ENCODE peak calls at places on chromosome 1, in nine cellular contexts. T, D, G, R, N, C, X, A and O are unnamed samples.

GRCh38 chr1:242827538-242827937 is 303.0 kb upstream of the PLD5 start:
- DNase-seq in T (no peak), D (no peak), G (no peak), R (no peak), N (no peak), C (no peak), X (no peak), A (no peak), O (no peak)

GRCh38 chr1:231806623-231807470 is 180.3 kb downstream of the DISC1 start:
- DNase-seq in T (peak), D (peak), G (peak), R (peak), N (no peak), C (peak), X (peak), A (peak), O (peak)

GRCh38 chr1:44609412-44609767 is 64.9 kb downstream of the TMEM53 start:
- DNase-seq in T (peak), D (peak), G (peak), R (peak), N (no peak), C (no peak), X (no peak), A (no peak), O (peak)

GRCh38 chr1:85296980-85297379 is 20.5 kb upstream of the BCL10 start:
- DNase-seq in T (no peak), D (peak), G (no peak), R (no peak), N (no peak), C (no peak), X (no peak), A (no peak), O (no peak)

GRCh38 chr1:154417338-154417608 is 12.1 kb downstream of the IL6R start:
- DNase-seq in T (no peak), D (no peak), G (no peak), R (no peak), N (no peak), C (no peak), X (no peak), A (no peak), O (no peak)

GRCh38 chr1:54296666-54297065 is 96.7 kb downstream of the MRPL37 start:
- DNase-seq in T (no peak), D (no peak), G (no peak), R (no peak), N (no peak), C (no peak), X (no peak), A (peak), O (no peak)

GRCh38 chr1:91499904-91500755 is 521 bp upstream of the CDC7 start:
- DNase-seq in T (peak), D (no peak), G (no peak), R (no peak), N (no peak), C (no peak), X (no peak), A (no peak), O (peak)

GRCh38 chr1:204545202-204545601 is 29.0 kb downstream of the MDM4 start:
- DNase-seq in T (no peak), D (no peak), G (no peak), R (no peak), N (no peak), C (no peak), X (no peak), A (no peak), O (no peak)

GRCh38 chr1:10726355-10726754 is 70.1 kb downstream of the CASZ1 start:
- DNase-seq in T (no peak), D (peak), G (no peak), R (peak), N (no peak), C (no peak), X (peak), A (no peak), O (no peak)

GRCh38 chr1:22139817-22140216 is 3.1 kb downstream of the WNT4 start:
- DNase-seq in T (no peak), D (no peak), G (no peak), R (no peak), N (no peak), C (no peak), X (no peak), A (no peak), O (no peak)

GRCh38 chr1:10909697-10910489 is 102.6 kb upstream of the TARDBP start:
- DNase-seq in T (peak), D (peak), G (peak), R (no peak), N (peak), C (peak), X (no peak), A (peak), O (peak)

GRCh38 chr1:23344987-23345472 is 946 bp upstream of the HNRNPR start:
- DNase-seq in T (peak), D (no peak), G (no peak), R (no peak), N (no peak), C (no peak), X (no peak), A (no peak), O (peak)

GRCh38 chr1:55402117-55402516 is 187.0 kb upstream of the USP24 start:
- DNase-seq in T (no peak), D (peak), G (no peak), R (no peak), N (no peak), C (no peak), X (no peak), A (no peak), O (no peak)

GRCh38 chr1:244112646-244113045 is 61.6 kb downstream of the ZBTB18 start:
- DNase-seq in T (no peak), D (peak), G (no peak), R (no peak), N (no peak), C (no peak), X (no peak), A (no peak), O (no peak)

GRCh38 chr1:226355679-226356583 is 47.0 kb upstream of the LIN9 start:
- DNase-seq in T (no peak), D (no peak), G (no peak), R (no peak), N (no peak), C (no peak), X (peak), A (peak), O (no peak)

GRCh38 chr1:40532062-40532389 is 589 bp downstream of the ZNF684 start:
- DNase-seq in T (no peak), D (no peak), G (no peak), R (no peak), N (no peak), C (no peak), X (no peak), A (no peak), O (no peak)

GRCh38 chr1:187563191-187563590 is 734.4 kb downstream of the PLA2G4A start:
- DNase-seq in T (no peak), D (no peak), G (no peak), R (no peak), N (no peak), C (no peak), X (no peak), A (no peak), O (no peak)